ENCODE peak calls at places on chromosomes 5 and 9, in six cellular contexts. One of them, this sample, is unnamed.

GRCh38 chr5:110751902-110752762 is 13.3 kb downstream of the SLC25A46 start:
- DNase-seq in left ventricle myocardium inferior: no peak
- DNase-seq in A549: no peak
- DNase-seq in foreskin fibroblast: no peak
- DNase-seq in RWPE1: no peak
- DNase-seq in fibroblast of pulmonary artery: no peak
- DNase-seq in this sample: no peak

GRCh38 chr5:180071418-180072255 is at the start of gene RNF130:
- DNase-seq in fibroblast of pulmonary artery: peak; percentile 95
- DNase-seq in foreskin fibroblast: peak; percentile 92
- DNase-seq in A549: peak; percentile 87
- DNase-seq in RWPE1: peak; percentile 93
- DNase-seq in left ventricle myocardium inferior: peak; percentile 93
- DNase-seq in this sample: peak; percentile 98

GRCh38 chr9:136138566-136138965 is 19.9 kb upstream of the TMEM250 start:
- DNase-seq in foreskin fibroblast: no peak
- DNase-seq in left ventricle myocardium inferior: no peak
- DNase-seq in fibroblast of pulmonary artery: peak; percentile 8
- DNase-seq in A549: no peak
- DNase-seq in RWPE1: no peak
- DNase-seq in this sample: no peak

GRCh38 chr9:122016309-122016708 is 76.8 kb downstream of the TTLL11 start:
- DNase-seq in foreskin fibroblast: no peak
- DNase-seq in left ventricle myocardium inferior: no peak
- DNase-seq in fibroblast of pulmonary artery: no peak
- DNase-seq in A549: no peak
- DNase-seq in RWPE1: no peak
- DNase-seq in this sample: no peak

GRCh38 chr9:16871358-16872151 is 1.1 kb upstream of the BNC2 start:
- DNase-seq in left ventricle myocardium inferior: peak; percentile 60
- DNase-seq in A549: peak; percentile 34
- DNase-seq in RWPE1: peak; percentile 56
- DNase-seq in fibroblast of pulmonary artery: peak; percentile 73
- DNase-seq in foreskin fibroblast: peak; percentile 86
- DNase-seq in this sample: peak; percentile 12

GRCh38 chr9:114308361-114308950 is 14.4 kb upstream of the ORM1 start:
- DNase-seq in fibroblast of pulmonary artery: no peak
- DNase-seq in RWPE1: no peak
- DNase-seq in A549: no peak
- DNase-seq in left ventricle myocardium inferior: no peak
- DNase-seq in foreskin fibroblast: no peak
- DNase-seq in this sample: no peak

GRCh38 chr5:125890387-125890955 is 532.7 kb upstream of the GRAMD2B start:
- DNase-seq in A549: no peak
- DNase-seq in RWPE1: peak; percentile 18
- DNase-seq in fibroblast of pulmonary artery: peak; percentile 67
- DNase-seq in foreskin fibroblast: no peak
- DNase-seq in left ventricle myocardium inferior: no peak
- DNase-seq in this sample: no peak

GRCh38 chr5:102481044-102481715 is 17.6 kb downstream of the SLCO6A1 start:
- DNase-seq in foreskin fibroblast: no peak
- DNase-seq in RWPE1: no peak
- DNase-seq in A549: no peak
- DNase-seq in fibroblast of pulmonary artery: peak; percentile 2
- DNase-seq in left ventricle myocardium inferior: no peak
- DNase-seq in this sample: no peak

GRCh38 chr5:131466171-131466766 is 168.8 kb downstream of the RAPGEF6 start:
- DNase-seq in fibroblast of pulmonary artery: peak; percentile 69
- DNase-seq in foreskin fibroblast: peak; percentile 81
- DNase-seq in A549: no peak
- DNase-seq in left ventricle myocardium inferior: no peak
- DNase-seq in RWPE1: peak; percentile 45
- DNase-seq in this sample: no peak

GRCh38 chr9:127805620-127806019 is 2.9 kb downstream of the FPGS start:
- DNase-seq in RWPE1: no peak
- DNase-seq in fibroblast of pulmonary artery: peak; percentile 42
- DNase-seq in foreskin fibroblast: no peak
- DNase-seq in A549: peak; percentile 69
- DNase-seq in left ventricle myocardium inferior: no peak
- DNase-seq in this sample: peak; percentile 25

GRCh38 chr9:29806941-29807625 is 2233.8 kb upstream of the C9orf72 start:
- DNase-seq in RWPE1: peak; percentile 69
- DNase-seq in fibroblast of pulmonary artery: no peak
- DNase-seq in left ventricle myocardium inferior: no peak
- DNase-seq in A549: no peak
- DNase-seq in foreskin fibroblast: no peak
- DNase-seq in this sample: no peak

GRCh38 chr5:78920604-78921003 is 64.5 kb downstream of the ARSB start:
- DNase-seq in left ventricle myocardium inferior: no peak
- DNase-seq in fibroblast of pulmonary artery: peak; percentile 72
- DNase-seq in foreskin fibroblast: peak; percentile 34
- DNase-seq in RWPE1: no peak
- DNase-seq in A549: no peak
- DNase-seq in this sample: no peak

GRCh38 chr9:100521282-100521681 is 48.3 kb downstream of the TMEFF1 start:
- DNase-seq in left ventricle myocardium inferior: no peak
- DNase-seq in fibroblast of pulmonary artery: no peak
- DNase-seq in RWPE1: no peak
- DNase-seq in foreskin fibroblast: no peak
- DNase-seq in A549: no peak
- DNase-seq in this sample: no peak

GRCh38 chr9:136774416-136775045 is 10.2 kb upstream of the LCN15 start:
- DNase-seq in fibroblast of pulmonary artery: no peak
- DNase-seq in RWPE1: no peak
- DNase-seq in foreskin fibroblast: no peak
- DNase-seq in A549: no peak
- DNase-seq in left ventricle myocardium inferior: no peak
- DNase-seq in this sample: no peak

GRCh38 chr9:79352322-79352721 is 219.4 kb upstream of the TLE4 start:
- DNase-seq in A549: no peak
- DNase-seq in foreskin fibroblast: no peak
- DNase-seq in fibroblast of pulmonary artery: no peak
- DNase-seq in RWPE1: no peak
- DNase-seq in left ventricle myocardium inferior: no peak
- DNase-seq in this sample: no peak

GRCh38 chr9:77848897-77849296 is 182.7 kb downstream of the GNAQ start:
- DNase-seq in left ventricle myocardium inferior: peak; percentile 30
- DNase-seq in fibroblast of pulmonary artery: peak; percentile 92
- DNase-seq in RWPE1: peak; percentile 86
- DNase-seq in foreskin fibroblast: peak; percentile 92
- DNase-seq in A549: peak; percentile 47
- DNase-seq in this sample: no peak

GRCh38 chr9:83649080-83649479 is 26.1 kb downstream of the IDNK start:
- DNase-seq in RWPE1: peak; percentile 73
- DNase-seq in A549: peak; percentile 64
- DNase-seq in foreskin fibroblast: peak; percentile 16
- DNase-seq in fibroblast of pulmonary artery: peak; percentile 51
- DNase-seq in left ventricle myocardium inferior: peak; percentile 68
- DNase-seq in this sample: peak; percentile 73

GRCh38 chr9:131530546-131530929 is 525 bp downstream of the UCK1 start:
- DNase-seq in A549: peak; percentile 92
- DNase-seq in fibroblast of pulmonary artery: peak; percentile 29
- DNase-seq in left ventricle myocardium inferior: peak; percentile 32
- DNase-seq in foreskin fibroblast: peak; percentile 19
- DNase-seq in RWPE1: peak; percentile 94
- DNase-seq in this sample: peak; percentile 41

GRCh38 chr5:168651654-168652053 is 72.5 kb upstream of the PANK3 start:
- DNase-seq in left ventricle myocardium inferior: no peak
- DNase-seq in RWPE1: peak; percentile 90
- DNase-seq in fibroblast of pulmonary artery: peak; percentile 94
- DNase-seq in foreskin fibroblast: peak; percentile 87
- DNase-seq in A549: peak; percentile 23
- DNase-seq in this sample: peak; percentile 53

GRCh38 chr5:86737579-86737978 is 119.8 kb downstream of the COX7C start:
- DNase-seq in foreskin fibroblast: no peak
- DNase-seq in fibroblast of pulmonary artery: no peak
- DNase-seq in A549: no peak
- DNase-seq in left ventricle myocardium inferior: no peak
- DNase-seq in RWPE1: no peak
- DNase-seq in this sample: no peak

GRCh38 chr9:81686614-81687520 is 2.5 kb downstream of the TLE1 start:
- DNase-seq in fibroblast of pulmonary artery: peak; percentile 91
- DNase-seq in RWPE1: peak; percentile 90
- DNase-seq in foreskin fibroblast: peak; percentile 73
- DNase-seq in A549: peak; percentile 87
- DNase-seq in left ventricle myocardium inferior: peak; percentile 79
- DNase-seq in this sample: peak; percentile 71

GRCh38 chr5:35926389-35927051 is 11.9 kb downstream of the CAPSL start:
- DNase-seq in foreskin fibroblast: peak; percentile 32
- DNase-seq in A549: peak; percentile 43
- DNase-seq in RWPE1: peak; percentile 60
- DNase-seq in fibroblast of pulmonary artery: peak; percentile 63
- DNase-seq in left ventricle myocardium inferior: no peak
- DNase-seq in this sample: peak; percentile 64

GRCh38 chr9:124210697-124211096 is 47.1 kb upstream of the NEK6 start:
- DNase-seq in foreskin fibroblast: peak; percentile 14
- DNase-seq in RWPE1: peak; percentile 51
- DNase-seq in A549: no peak
- DNase-seq in left ventricle myocardium inferior: no peak
- DNase-seq in fibroblast of pulmonary artery: no peak
- DNase-seq in this sample: no peak

GRCh38 chr9:87596862-87597261 is 99.2 kb downstream of the DAPK1 start:
- DNase-seq in RWPE1: no peak
- DNase-seq in foreskin fibroblast: no peak
- DNase-seq in A549: no peak
- DNase-seq in left ventricle myocardium inferior: peak; percentile 42
- DNase-seq in fibroblast of pulmonary artery: peak; percentile 48
- DNase-seq in this sample: no peak

GRCh38 chr5:40717281-40717680 is 37.6 kb downstream of the PTGER4 start:
- DNase-seq in left ventricle myocardium inferior: no peak
- DNase-seq in foreskin fibroblast: peak; percentile 54
- DNase-seq in fibroblast of pulmonary artery: peak; percentile 59
- DNase-seq in A549: no peak
- DNase-seq in RWPE1: no peak
- DNase-seq in this sample: no peak

GRCh38 chr5:40720071-40720470 is 35.7 kb downstream of the TTC33 start:
- DNase-seq in RWPE1: no peak
- DNase-seq in foreskin fibroblast: no peak
- DNase-seq in A549: no peak
- DNase-seq in left ventricle myocardium inferior: no peak
- DNase-seq in fibroblast of pulmonary artery: no peak
- DNase-seq in this sample: no peak

GRCh38 chr5:40716590-40716989 is 36.9 kb downstream of the PTGER4 start:
- DNase-seq in fibroblast of pulmonary artery: no peak
- DNase-seq in RWPE1: no peak
- DNase-seq in A549: no peak
- DNase-seq in foreskin fibroblast: no peak
- DNase-seq in left ventricle myocardium inferior: no peak
- DNase-seq in this sample: no peak

GRCh38 chr5:40716000-40716399 is 36.3 kb downstream of the PTGER4 start:
- DNase-seq in fibroblast of pulmonary artery: no peak
- DNase-seq in foreskin fibroblast: no peak
- DNase-seq in A549: no peak
- DNase-seq in RWPE1: peak; percentile 14
- DNase-seq in left ventricle myocardium inferior: no peak
- DNase-seq in this sample: no peak
- TF ChIP-seq CTCF in fibroblast of pulmonary artery: peak; percentile 32
- TF ChIP-seq CTCF in foreskin fibroblast: no peak
- TF ChIP-seq CTCF in A549: peak; percentile 33
- TF ChIP-seq CTCF in RWPE1: no peak
- TF ChIP-seq CTCF in left ventricle myocardium inferior: no peak
- TF ChIP-seq CTCF in this sample: peak; percentile 36

GRCh38 chr9:20553750-20554149 is 68.5 kb downstream of the MLLT3 start:
- DNase-seq in left ventricle myocardium inferior: no peak
- DNase-seq in A549: no peak
- DNase-seq in RWPE1: no peak
- DNase-seq in fibroblast of pulmonary artery: no peak
- DNase-seq in foreskin fibroblast: no peak
- DNase-seq in this sample: no peak

GRCh38 chr9:20550326-20550725 is 72.0 kb downstream of the MLLT3 start:
- DNase-seq in fibroblast of pulmonary artery: no peak
- DNase-seq in A549: no peak
- DNase-seq in RWPE1: no peak
- DNase-seq in foreskin fibroblast: no peak
- DNase-seq in left ventricle myocardium inferior: no peak
- DNase-seq in this sample: no peak

GRCh38 chr9:20551835-20552234 is 70.5 kb downstream of the MLLT3 start:
- DNase-seq in RWPE1: no peak
- DNase-seq in fibroblast of pulmonary artery: no peak
- DNase-seq in left ventricle myocardium inferior: no peak
- DNase-seq in A549: no peak
- DNase-seq in foreskin fibroblast: no peak
- DNase-seq in this sample: peak; percentile 31

GRCh38 chr9:20551236-20551635 is 71.1 kb downstream of the MLLT3 start:
- DNase-seq in foreskin fibroblast: no peak
- DNase-seq in left ventricle myocardium inferior: no peak
- DNase-seq in A549: no peak
- DNase-seq in fibroblast of pulmonary artery: no peak
- DNase-seq in RWPE1: peak; percentile 49
- DNase-seq in this sample: no peak

GRCh38 chr9:20552874-20553624 is 69.2 kb downstream of the MLLT3 start:
- DNase-seq in left ventricle myocardium inferior: no peak
- DNase-seq in A549: no peak
- DNase-seq in foreskin fibroblast: no peak
- DNase-seq in fibroblast of pulmonary artery: peak; percentile 17
- DNase-seq in RWPE1: no peak
- DNase-seq in this sample: no peak
- TF ChIP-seq CTCF in left ventricle myocardium inferior: peak; percentile 48
- TF ChIP-seq CTCF in A549: peak; percentile 53
- TF ChIP-seq CTCF in foreskin fibroblast: peak; percentile 22
- TF ChIP-seq CTCF in fibroblast of pulmonary artery: peak; percentile 29
- TF ChIP-seq CTCF in RWPE1: no peak
- TF ChIP-seq CTCF in this sample: no peak

GRCh38 chr5:423626-424258 is 19.2 kb upstream of the EXOC3 start:
- DNase-seq in foreskin fibroblast: no peak
- DNase-seq in A549: no peak
- DNase-seq in fibroblast of pulmonary artery: no peak
- DNase-seq in RWPE1: no peak
- DNase-seq in left ventricle myocardium inferior: no peak
- DNase-seq in this sample: no peak
- TF ChIP-seq CTCF in foreskin fibroblast: no peak
- TF ChIP-seq CTCF in A549: no peak
- TF ChIP-seq CTCF in fibroblast of pulmonary artery: no peak
- TF ChIP-seq CTCF in RWPE1: no peak
- TF ChIP-seq CTCF in left ventricle myocardium inferior: no peak
- TF ChIP-seq CTCF in this sample: no peak

GRCh38 chr5:107670927-107671741 is at the start of gene EFNA5:
- DNase-seq in RWPE1: peak; percentile 53
- DNase-seq in fibroblast of pulmonary artery: peak; percentile 52
- DNase-seq in left ventricle myocardium inferior: peak; percentile 31
- DNase-seq in A549: peak; percentile 17
- DNase-seq in foreskin fibroblast: peak; percentile 44
- DNase-seq in this sample: peak; percentile 36

GRCh38 chr5:107670028-107670926 is 460 bp downstream of the EFNA5 start:
- DNase-seq in A549: peak; percentile 13
- DNase-seq in RWPE1: peak; percentile 41
- DNase-seq in foreskin fibroblast: peak; percentile 33
- DNase-seq in fibroblast of pulmonary artery: peak; percentile 34
- DNase-seq in left ventricle myocardium inferior: peak; percentile 21
- DNase-seq in this sample: no peak

GRCh38 chr5:107669543-107670027 is 1.2 kb downstream of the EFNA5 start:
- DNase-seq in A549: peak; percentile 9
- DNase-seq in fibroblast of pulmonary artery: peak; percentile 56
- DNase-seq in foreskin fibroblast: peak; percentile 40
- DNase-seq in RWPE1: peak; percentile 42
- DNase-seq in left ventricle myocardium inferior: peak; percentile 46
- DNase-seq in this sample: peak; percentile 30

GRCh38 chr5:107668154-107668932 is 2.4 kb downstream of the EFNA5 start:
- DNase-seq in fibroblast of pulmonary artery: no peak
- DNase-seq in left ventricle myocardium inferior: no peak
- DNase-seq in foreskin fibroblast: no peak
- DNase-seq in RWPE1: no peak
- DNase-seq in A549: no peak
- DNase-seq in this sample: no peak

GRCh38 chr5:107668933-107669542 is 1.7 kb downstream of the EFNA5 start:
- DNase-seq in RWPE1: peak; percentile 29
- DNase-seq in foreskin fibroblast: no peak
- DNase-seq in left ventricle myocardium inferior: no peak
- DNase-seq in fibroblast of pulmonary artery: peak; percentile 41
- DNase-seq in A549: peak; percentile 14
- DNase-seq in this sample: no peak
- TF ChIP-seq CTCF in RWPE1: no peak
- TF ChIP-seq CTCF in foreskin fibroblast: no peak
- TF ChIP-seq CTCF in left ventricle myocardium inferior: no peak
- TF ChIP-seq CTCF in fibroblast of pulmonary artery: no peak
- TF ChIP-seq CTCF in A549: no peak
- TF ChIP-seq CTCF in this sample: no peak